ENCODE peak calls at places on chromosome 3, in eight cellular contexts. L is glutamatergic neuron; R is CD8-positive, alpha-beta T cell; C is nephron progenitor cell; P is Caco-2; Y is kidney epithelial cell; V is HFF-Myc; F is CD4-positive, alpha-beta T cell. O is an unnamed sample.

GRCh38 chr3:125186800-125187598 is 25.5 kb downstream of the SLC12A8 start:
- DNase-seq in L (peak), R (no peak), C (peak), P (no peak), Y (no peak), V (no peak), F (no peak), O (no peak)

GRCh38 chr3:65979731-65980130 is 59.0 kb downstream of the MAGI1 start:
- DNase-seq in L (no peak), R (no peak), C (no peak), P (no peak), Y (no peak), V (peak), F (no peak), O (no peak)

GRCh38 chr3:66931699-66932098 is 66.4 kb upstream of the KBTBD8 start:
- DNase-seq in L (no peak), R (no peak), C (no peak), P (no peak), Y (no peak), V (no peak), F (no peak), O (no peak)

GRCh38 chr3:194685050-194685722 is 497 bp upstream of the FAM43A start:
- DNase-seq in L (no peak), R (no peak), C (no peak), P (no peak), Y (no peak), V (no peak), F (no peak), O (no peak)

GRCh38 chr3:46719735-46720271 is 2.1 kb upstream of the PRSS50 start:
- DNase-seq in L (no peak), R (no peak), C (no peak), P (peak), Y (no peak), V (no peak), F (no peak), O (no peak)

GRCh38 chr3:46370784-46371183 is at the start of gene CCR5:
- DNase-seq in L (no peak), R (no peak), C (no peak), P (no peak), Y (no peak), V (no peak), F (peak), O (no peak)

GRCh38 chr3:23567917-23568316 is 237.8 kb upstream of the UBE2E1 start:
- DNase-seq in L (no peak), R (no peak), C (no peak), P (no peak), Y (peak), V (peak), F (no peak), O (no peak)

GRCh38 chr3:27483117-27484001 is 825 bp downstream of the SLC4A7 start:
- DNase-seq in L (peak), R (peak), C (peak), P (peak), Y (peak), V (peak), F (no peak), O (peak)

GRCh38 chr3:37053337-37053736 is 60.0 kb downstream of the MLH1 start:
- DNase-seq in L (no peak), R (no peak), C (no peak), P (no peak), Y (no peak), V (no peak), F (no peak), O (no peak)

GRCh38 chr3:23256741-23257435 is 53.8 kb downstream of the UBE2E2 start:
- DNase-seq in L (no peak), R (no peak), C (no peak), P (no peak), Y (no peak), V (no peak), F (no peak), O (no peak)

GRCh38 chr3:11832964-11833621 is 13.6 kb downstream of the TAMM41 start:
- DNase-seq in L (no peak), R (no peak), C (no peak), P (no peak), Y (no peak), V (no peak), F (no peak), O (no peak)

GRCh38 chr3:12476238-12476897 is 7.9 kb upstream of the TSEN2 start:
- DNase-seq in L (no peak), R (no peak), C (no peak), P (no peak), Y (no peak), V (no peak), F (no peak), O (no peak)

GRCh38 chr3:101128786-101129185 is 135.6 kb upstream of the ABI3BP start:
- DNase-seq in L (no peak), R (no peak), C (no peak), P (no peak), Y (no peak), V (no peak), F (no peak), O (no peak)

GRCh38 chr3:15527031-15527459 is 5.5 kb upstream of the COLQ start:
- DNase-seq in L (peak), R (no peak), C (peak), P (no peak), Y (no peak), V (no peak), F (no peak), O (peak)

GRCh38 chr3:43394071-43394501 is 107.7 kb downstream of the SNRK start:
- DNase-seq in L (no peak), R (no peak), C (no peak), P (no peak), Y (no peak), V (no peak), F (no peak), O (no peak)

GRCh38 chr3:11389570-11390268 is 117.5 kb downstream of the ATG7 start:
- DNase-seq in L (no peak), R (no peak), C (no peak), P (no peak), Y (no peak), V (no peak), F (no peak), O (no peak)

GRCh38 chr3:54188176-54188791 is 65.9 kb downstream of the CACNA2D3 start:
- DNase-seq in L (no peak), R (peak), C (peak), P (peak), Y (peak), V (no peak), F (no peak), O (peak)

GRCh38 chr3:147572970-147573340 is 163.8 kb downstream of the ZIC1 start:
- DNase-seq in L (no peak), R (no peak), C (no peak), P (no peak), Y (no peak), V (no peak), F (no peak), O (no peak)

GRCh38 chr3:117562000-117562399 is 852.4 kb downstream of the TUSC7 start:
- DNase-seq in L (no peak), R (no peak), C (no peak), P (no peak), Y (no peak), V (no peak), F (no peak), O (no peak)

GRCh38 chr3:175713263-175713662 is 854.1 kb downstream of the NAALADL2 start:
- DNase-seq in L (no peak), R (no peak), C (no peak), P (no peak), Y (no peak), V (no peak), F (no peak), O (no peak)

GRCh38 chr3:117480981-117481380 is 771.4 kb downstream of the TUSC7 start:
- DNase-seq in L (no peak), R (no peak), C (no peak), P (no peak), Y (no peak), V (no peak), F (no peak), O (no peak)

GRCh38 chr3:168048414-168049330 is 47.1 kb downstream of the GOLIM4 start:
- DNase-seq in L (no peak), R (no peak), C (no peak), P (no peak), Y (no peak), V (no peak), F (no peak), O (no peak)

GRCh38 chr3:108983051-108983450 is 29.4 kb upstream of the GUCA1C start:
- DNase-seq in L (no peak), R (no peak), C (no peak), P (no peak), Y (no peak), V (no peak), F (no peak), O (no peak)

DNA sequence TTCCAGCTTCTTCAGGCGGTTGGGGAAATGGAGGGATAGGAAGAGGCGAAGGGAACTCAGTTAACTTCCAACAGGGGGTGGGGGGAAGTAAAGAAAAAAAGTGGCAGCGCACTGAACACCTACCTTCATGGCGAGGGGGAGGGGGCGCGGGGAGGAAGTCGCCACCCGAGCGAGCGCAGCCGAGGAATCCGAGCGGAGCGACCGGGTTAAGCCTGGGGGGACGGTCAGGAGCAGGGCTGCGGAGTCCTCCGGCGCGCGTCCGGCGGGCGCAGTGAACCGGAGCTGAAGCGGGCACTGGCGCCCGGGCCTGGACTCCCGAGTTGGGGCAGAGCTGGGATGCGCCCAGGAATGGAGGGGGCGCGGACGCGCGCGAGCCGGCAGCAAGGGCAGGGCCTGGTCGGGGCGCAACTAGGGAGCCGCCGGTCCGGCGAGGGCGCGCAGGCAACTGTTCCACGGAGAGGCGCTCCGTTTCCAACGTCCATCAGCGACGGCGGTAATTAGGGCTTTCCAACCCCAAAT is at the start of gene WNT5A:
- DNase-seq in L (peak), R (no peak), C (peak), P (no peak), Y (no peak), V (no peak), F (no peak), O (no peak)
- TF ChIP-seq CTCF in L (no peak), R (no peak), C (no peak), P (no peak), Y (no peak), V (no peak), F (no peak), O (no peak)

GRCh38 chr3:189146842-189147241 is 24.9 kb upstream of the TPRG1 start:
- DNase-seq in L (no peak), R (no peak), C (peak), P (no peak), Y (no peak), V (no peak), F (no peak), O (no peak)
- TF ChIP-seq CTCF in L (no peak), R (no peak), C (no peak), P (no peak), Y (no peak), V (no peak), F (no peak), O (no peak)

DNA sequence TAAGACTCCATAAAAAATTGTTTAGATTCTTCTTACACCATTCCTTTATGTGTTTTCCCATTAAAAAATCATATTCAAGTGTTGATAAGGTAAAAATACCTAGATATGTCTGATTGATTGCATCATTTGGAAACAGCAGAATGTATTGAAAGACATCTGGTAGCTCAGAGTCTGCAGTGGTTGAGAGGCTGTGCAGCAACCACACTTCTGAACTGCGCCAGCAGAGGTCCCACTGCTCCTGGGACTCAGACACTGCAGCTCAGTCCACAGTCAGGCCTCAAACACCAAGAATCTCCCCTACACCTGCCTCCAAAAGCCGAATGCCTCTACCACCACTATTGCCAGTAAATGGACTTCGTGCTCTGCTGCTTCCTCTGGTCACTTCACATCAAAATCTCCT is 176.9 kb upstream of the LMCD1 start:
- DNase-seq in L (peak), R (peak), C (peak), P (peak), Y (no peak), V (no peak), F (peak), O (peak)
- TF ChIP-seq CTCF in L (peak), R (peak), C (no peak), P (peak), Y (peak), V (peak), F (peak), O (peak)

GRCh38 chr3:126245811-126246727 is 65.7 kb upstream of the ALDH1L1 start:
- DNase-seq in L (peak), R (no peak), C (peak), P (no peak), Y (no peak), V (peak), F (no peak), O (no peak)
- TF ChIP-seq CTCF in L (peak), R (no peak), C (peak), P (peak), Y (peak), V (peak), F (no peak), O (peak)

GRCh38 chr3:190340071-190340470 is 17.8 kb upstream of the CLDN1 start:
- DNase-seq in L (no peak), R (no peak), C (no peak), P (no peak), Y (no peak), V (no peak), F (no peak), O (no peak)

GRCh38 chr3:190338717-190339116 is 16.5 kb upstream of the CLDN1 start:
- DNase-seq in L (no peak), R (no peak), C (no peak), P (no peak), Y (no peak), V (no peak), F (no peak), O (no peak)

GRCh38 chr3:190333961-190334360 is 11.7 kb upstream of the CLDN1 start:
- DNase-seq in L (no peak), R (no peak), C (no peak), P (no peak), Y (no peak), V (no peak), F (no peak), O (no peak)

GRCh38 chr3:190336516-190337189 is 14.4 kb upstream of the CLDN1 start:
- DNase-seq in L (no peak), R (no peak), C (no peak), P (no peak), Y (no peak), V (no peak), F (no peak), O (no peak)

DNA sequence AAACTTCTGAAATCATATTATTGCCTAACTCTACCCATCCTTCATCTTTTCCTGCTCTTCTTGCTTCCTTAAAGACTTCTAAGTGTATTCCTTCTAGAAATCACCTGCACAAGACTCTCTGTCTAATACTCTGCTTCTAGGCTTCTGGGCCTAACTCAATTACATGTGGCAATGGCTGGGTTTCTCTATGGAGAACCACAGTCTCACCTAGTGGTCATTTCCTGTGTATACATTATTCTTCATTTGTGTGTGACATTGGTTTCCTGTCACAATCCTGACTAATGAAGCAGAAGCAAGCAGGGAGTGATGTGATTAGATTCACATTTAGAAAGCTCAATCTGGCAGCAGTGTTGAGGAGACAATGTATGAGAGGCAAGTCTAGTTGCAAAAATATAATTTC is 16.9 kb upstream of the CLDN1 start:
- DNase-seq in L (no peak), R (no peak), C (no peak), P (no peak), Y (no peak), V (no peak), F (no peak), O (peak)
- TF ChIP-seq CTCF in L (peak), R (no peak), C (no peak), P (peak), Y (peak), V (peak), F (no peak), O (peak)

GRCh38 chr3:126745760-126746394 is 41.8 kb downstream of the CHCHD6 start:
- DNase-seq in L (no peak), R (no peak), C (no peak), P (no peak), Y (no peak), V (no peak), F (no peak), O (no peak)

GRCh38 chr3:126747768-126748167 is 43.7 kb downstream of the CHCHD6 start:
- DNase-seq in L (no peak), R (no peak), C (no peak), P (no peak), Y (no peak), V (no peak), F (no peak), O (no peak)

GRCh38 chr3:126748701-126749546 is 44.9 kb downstream of the CHCHD6 start:
- DNase-seq in L (no peak), R (no peak), C (no peak), P (no peak), Y (no peak), V (no peak), F (no peak), O (no peak)

GRCh38 chr3:126743781-126744180 is 39.7 kb downstream of the CHCHD6 start:
- DNase-seq in L (no peak), R (no peak), C (no peak), P (no peak), Y (no peak), V (no peak), F (no peak), O (no peak)

DNA sequence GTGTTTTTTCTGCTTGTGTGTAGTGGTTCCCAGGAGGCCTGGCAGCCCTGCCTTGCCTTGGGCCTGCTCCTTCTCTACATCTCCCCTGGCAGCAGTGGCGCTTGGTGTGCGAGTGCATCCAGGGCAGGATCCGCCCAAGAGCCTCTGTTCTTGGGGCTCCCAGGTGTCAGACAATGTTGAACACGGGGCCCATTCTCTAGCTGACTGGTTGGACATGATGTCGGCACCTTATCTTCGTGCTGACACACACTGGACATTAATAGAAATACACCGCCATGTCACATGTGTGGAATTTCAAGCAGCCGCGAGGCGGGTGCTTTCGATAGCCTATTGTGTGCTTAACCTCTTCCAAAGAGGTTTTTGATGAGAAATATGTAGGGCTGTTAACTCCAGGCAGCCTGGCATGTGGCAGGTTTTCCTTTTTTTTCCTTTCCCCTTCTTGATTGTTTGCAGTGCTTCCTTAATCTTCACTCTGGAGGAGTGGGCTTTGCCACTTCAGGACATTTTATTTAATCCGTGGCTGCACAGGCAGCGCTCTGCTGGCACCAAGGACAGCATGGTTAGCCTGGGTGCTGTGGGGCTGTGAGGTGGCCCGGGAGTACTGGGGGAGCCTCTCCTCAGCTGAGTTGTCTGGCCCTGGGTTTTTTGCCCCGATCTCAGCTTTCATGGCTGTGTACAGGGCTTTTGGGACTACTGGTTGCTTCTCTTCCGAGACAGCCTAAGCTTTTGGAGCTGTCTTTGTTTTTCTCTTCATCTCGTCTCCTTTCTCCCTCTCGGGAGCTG is 42.5 kb downstream of the CHCHD6 start:
- DNase-seq in L (no peak), R (no peak), C (no peak), P (peak), Y (no peak), V (peak), F (no peak), O (no peak)
- TF ChIP-seq CTCF in L (no peak), R (no peak), C (no peak), P (peak), Y (no peak), V (no peak), F (no peak), O (no peak)